ENCODE peak calls at places on chromosomes 12 and 14, in six cellular contexts. T is pancreas; C is stimulated activated CD8-positive, alpha-beta memory T cell treated with anti-CD3 and anti-CD28 coated beads, Interleukin-15, amount 100 ng/mL, for 24 hours; A is HS-27A; I is LNCaP clone FGC; H is adrenal gland. D is an unnamed sample.

GRCh38 chr12:6840428-6841138 is at the start of gene GNB3:
- DNase-seq in H (no peak), C (no peak), A (no peak), I (no peak), T (no peak), D (no peak)

GRCh38 chr12:53820503-53820902 is 68.7 kb upstream of the CISTR start:
- DNase-seq in A (no peak), I (no peak), H (no peak), T (no peak), C (no peak), D (peak)

GRCh38 chr12:78209851-78210493 is 379.3 kb downstream of the NAV3 start:
- DNase-seq in C (no peak), I (no peak), A (no peak), T (no peak), H (no peak), D (peak)

GRCh38 chr12:70176290-70176689 is 66.9 kb upstream of the CNOT2 start:
- DNase-seq in I (no peak), C (no peak), T (no peak), A (no peak), H (no peak), D (no peak)

GRCh38 chr14:104138891-104139459 is 588 bp downstream of the KIF26A start:
- DNase-seq in A (no peak), T (no peak), C (no peak), H (peak), I (no peak), D (no peak)

GRCh38 chr12:53231859-53232640 is at the start of gene RARG:
- DNase-seq in A (no peak), C (no peak), T (peak), I (no peak), H (peak), D (peak)

GRCh38 chr12:113997365-113997764 is 31.2 kb upstream of the RBM19 start:
- DNase-seq in I (no peak), T (no peak), H (no peak), C (no peak), A (no peak), D (no peak)

GRCh38 chr14:103121846-103122577 is 1.2 kb upstream of the TNFAIP2 start:
- DNase-seq in H (peak), A (no peak), T (peak), C (no peak), I (no peak), D (peak)

GRCh38 chr12:90090929-90091651 is 382.5 kb upstream of the ATP2B1 start:
- DNase-seq in I (no peak), H (peak), T (no peak), A (peak), C (no peak), D (peak)

GRCh38 chr12:105274571-105274970 is 38.6 kb upstream of the APPL2 start:
- DNase-seq in I (no peak), C (no peak), T (no peak), A (no peak), H (no peak), D (no peak)

GRCh38 chr12:7411343-7411742 is 32.6 kb downstream of the CD163L1 start:
- DNase-seq in I (no peak), C (no peak), T (no peak), H (no peak), A (no peak), D (no peak)

GRCh38 chr12:2149091-2149490 is 96.3 kb downstream of the CACNA1C start:
- DNase-seq in C (no peak), T (no peak), A (no peak), H (no peak), I (no peak), D (peak)

GRCh38 chr14:60648169-60648933 is 926 bp downstream of the SIX1 start:
- DNase-seq in H (no peak), T (no peak), A (peak), C (no peak), I (no peak), D (peak)

GRCh38 chr12:91105807-91106206 is 5.5 kb downstream of the LUM start:
- DNase-seq in I (no peak), C (no peak), H (no peak), A (no peak), T (no peak), D (peak)

GRCh38 chr12:49201595-49202295 is 12.9 kb upstream of the TUBA1A start:
- DNase-seq in T (no peak), A (no peak), C (no peak), I (peak), H (peak), D (peak)

GRCh38 chr14:66359500-66359899 is 126.7 kb upstream of the CCDC196 start:
- DNase-seq in T (no peak), I (peak), A (peak), C (no peak), H (no peak), D (peak)

GRCh38 chr14:73712540-73713141 is 1.5 kb downstream of the PNMA1 start:
- DNase-seq in I (no peak), H (no peak), T (no peak), C (no peak), A (no peak), D (no peak)

GRCh38 chr12:123232472-123232806 is 502 bp downstream of the MPHOSPH9 start:
- DNase-seq in H (no peak), C (no peak), I (no peak), T (no peak), A (peak), D (no peak)

GRCh38 chr12:94783862-94784261 is 133.5 kb upstream of the TMCC3 start:
- DNase-seq in I (no peak), A (no peak), H (no peak), C (no peak), T (no peak), D (peak)

GRCh38 chr12:113413488-113413939 is 8.7 kb upstream of the SDSL start:
- DNase-seq in T (no peak), H (peak), A (no peak), I (no peak), C (no peak), D (peak)